ENCODE peak calls at places on chromosomes 1 and 21, in nine cellular contexts. N, J, T, V, L, X, I, B and K are unnamed samples.

GRCh38 chr1:160656737-160657476 is 10.1 kb upstream of the SLAMF1 start:
- DNase-seq in N (no peak), J (no peak), T (no peak), V (no peak), L (no peak), X (no peak), I (no peak), B (no peak), K (no peak)

GRCh38 chr1:24267003-24267402 is 52.2 kb upstream of the GRHL3 start:
- DNase-seq in N (no peak), J (no peak), T (no peak), V (no peak), L (no peak), X (no peak), I (no peak), B (no peak), K (peak; percentile 16)

GRCh38 chr1:21553116-21553926 is 44.1 kb downstream of the ALPL start:
- DNase-seq in N (peak; percentile 36), J (no peak), T (peak; percentile 71), V (peak; percentile 84), L (no peak), X (no peak), I (no peak), B (no peak), K (peak; percentile 74)

GRCh38 chr1:111735321-111735720 is 3.9 kb downstream of the INKA2 start:
- DNase-seq in N (no peak), J (no peak), T (no peak), V (no peak), L (no peak), X (no peak), I (no peak), B (no peak), K (no peak)

GRCh38 chr1:31401241-31401640 is 11.8 kb upstream of the SERINC2 start:
- DNase-seq in N (no peak), J (no peak), T (no peak), V (no peak), L (no peak), X (no peak), I (no peak), B (no peak), K (peak; percentile 48)

GRCh38 chr1:202710070-202711025 is at the start of gene SYT2:
- DNase-seq in N (peak; percentile 48), J (no peak), T (no peak), V (peak; percentile 14), L (no peak), X (no peak), I (no peak), B (peak; percentile 15), K (peak; percentile 41)

GRCh38 chr1:217535601-217536377 is 95.1 kb downstream of the GPATCH2 start:
- DNase-seq in N (no peak), J (no peak), T (no peak), V (no peak), L (no peak), X (peak; percentile 7), I (no peak), B (no peak), K (peak; percentile 74)

GRCh38 chr1:46246548-46247432 is 773 bp upstream of the RAD54L start:
- DNase-seq in N (peak; percentile 92), J (no peak), T (no peak), V (peak; percentile 67), L (no peak), X (no peak), I (peak; percentile 67), B (peak; percentile 65), K (peak; percentile 72)

GRCh38 chr1:214018605-214019268 is 31.0 kb downstream of the PROX1 start:
- DNase-seq in N (no peak), J (no peak), T (no peak), V (no peak), L (no peak), X (no peak), I (no peak), B (no peak), K (no peak)

GRCh38 chr1:112322983-112323678 is 72.9 kb upstream of the CTTNBP2NL start:
- DNase-seq in N (no peak), J (no peak), T (no peak), V (no peak), L (no peak), X (no peak), I (no peak), B (no peak), K (no peak)

GRCh38 chr21:43325968-43326367 is 101.0 kb downstream of the SIK1 start:
- DNase-seq in N (no peak), J (no peak), T (no peak), V (no peak), L (no peak), X (no peak), I (no peak), B (no peak), K (no peak)

GRCh38 chr1:218209351-218209861 is 75.7 kb upstream of the RRP15 start:
- DNase-seq in N (peak; percentile 34), J (peak; percentile 5), T (peak; percentile 59), V (peak; percentile 92), L (peak; percentile 63), X (peak; percentile 7), I (no peak), B (no peak), K (peak; percentile 84)

GRCh38 chr21:32367158-32367557 is 25.7 kb downstream of the URB1 start:
- DNase-seq in N (no peak), J (no peak), T (peak; percentile 49), V (no peak), L (no peak), X (no peak), I (no peak), B (no peak), K (peak; percentile 25)

GRCh38 chr1:19033926-19034680 is 77.6 kb upstream of the IFFO2 start:
- DNase-seq in N (peak; percentile 60), J (peak; percentile 93), T (peak; percentile 41), V (peak; percentile 87), L (no peak), X (no peak), I (no peak), B (no peak), K (peak; percentile 79)

GRCh38 chr1:65265296-65266271 is 43.8 kb upstream of the DNAJC6 start:
- DNase-seq in N (no peak), J (no peak), T (peak; percentile 35), V (peak; percentile 81), L (no peak), X (no peak), I (peak; percentile 69), B (peak; percentile 9), K (peak; percentile 80)

GRCh38 chr1:27001570-27002360 is 8.3 kb downstream of the TRNP1 start:
- DNase-seq in N (no peak), J (peak; percentile 36), T (no peak), V (no peak), L (peak; percentile 75), X (no peak), I (peak; percentile 47), B (no peak), K (peak; percentile 69)

GRCh38 chr1:230102472-230102871 is 35.4 kb downstream of the GALNT2 start:
- DNase-seq in N (no peak), J (no peak), T (no peak), V (no peak), L (no peak), X (no peak), I (no peak), B (no peak), K (no peak)

GRCh38 chr1:230487773-230488428 is 61.8 kb upstream of the PGBD5 start:
- DNase-seq in N (no peak), J (no peak), T (no peak), V (no peak), L (no peak), X (no peak), I (no peak), B (no peak), K (no peak)

GRCh38 chr1:243343970-243344749 is 88.3 kb downstream of the SDCCAG8 start:
- DNase-seq in N (peak; percentile 35), J (no peak), T (peak; percentile 56), V (peak; percentile 31), L (peak; percentile 51), X (peak; percentile 25), I (no peak), B (no peak), K (peak; percentile 65)

GRCh38 chr1:161266096-161266679 is 7.6 kb downstream of the PCP4L1 start:
- DNase-seq in N (peak; percentile 27), J (no peak), T (no peak), V (peak; percentile 50), L (no peak), X (no peak), I (peak; percentile 4), B (no peak), K (peak; percentile 28)